ENCODE peak calls at places on chromosomes 4 and X, in four cellular contexts. Y is small intestine, R is dorsolateral prefrontal cortex, W is tibial nerve. A is an unnamed sample.

GRCh38 chrX:136752796-136753195 is 27.9 kb downstream of the ARHGEF6 start:
- DNase-seq in W (no peak), Y (no peak), R (no peak), A (no peak)

GRCh38 chr4:79445371-79445781 is 37.3 kb upstream of the GK2 start:
- DNase-seq in Y (no peak), R (no peak), W (no peak), A (no peak)

GRCh38 chr4:155676430-155676825 is 9.8 kb downstream of the GUCY1A1 start:
- DNase-seq in Y (no peak), W (no peak), R (no peak), A (no peak)

GRCh38 chrX:136872091-136872700 is 8.3 kb downstream of the RBMX start:
- DNase-seq in Y (no peak), R (no peak), W (no peak), A (no peak)

GRCh38 chr4:181597766-181598165 is 645.4 kb upstream of the TENM3 start:
- DNase-seq in R (no peak), W (no peak), Y (no peak), A (no peak)

GRCh38 chr4:75555294-75556164 is at the start of gene ODAPH:
- DNase-seq in R (no peak), W (no peak), Y (peak; percentile 18), A (no peak)

GRCh38 chrX:140762061-140762460 is 52.5 kb downstream of the LINC00632 start:
- DNase-seq in R (peak; percentile 39), W (peak; percentile 58), Y (peak; percentile 3), A (peak; percentile 6)

GRCh38 chr4:105627620-105628019 is 75.2 kb downstream of the ARHGEF38 start:
- DNase-seq in R (no peak), Y (no peak), W (no peak), A (no peak)

GRCh38 chr4:13917010-13917409 is 289.5 kb upstream of the BOD1L1 start:
- DNase-seq in Y (no peak), W (no peak), R (no peak), A (no peak)

GRCh38 chrX:136585960-136586359 is 53.9 kb downstream of the VGLL1 start:
- DNase-seq in Y (no peak), R (no peak), W (no peak), A (no peak)

GRCh38 chr4:76895619-76896018 is 2.3 kb downstream of the SOWAHB start:
- DNase-seq in Y (no peak), W (no peak), R (no peak), A (no peak)

GRCh38 chr4:76896731-76897521 is 1.0 kb downstream of the SOWAHB start:
- DNase-seq in W (no peak), R (peak; percentile 24), Y (peak; percentile 77), A (peak; percentile 44)

GRCh38 chr4:76894537-76894936 is 3.4 kb downstream of the SOWAHB start:
- DNase-seq in R (no peak), Y (no peak), W (no peak), A (no peak)

GRCh38 chr4:76897522-76898384 is at the start of gene SOWAHB:
- DNase-seq in W (no peak), R (peak; percentile 23), Y (peak; percentile 95), A (no peak)

DNA sequence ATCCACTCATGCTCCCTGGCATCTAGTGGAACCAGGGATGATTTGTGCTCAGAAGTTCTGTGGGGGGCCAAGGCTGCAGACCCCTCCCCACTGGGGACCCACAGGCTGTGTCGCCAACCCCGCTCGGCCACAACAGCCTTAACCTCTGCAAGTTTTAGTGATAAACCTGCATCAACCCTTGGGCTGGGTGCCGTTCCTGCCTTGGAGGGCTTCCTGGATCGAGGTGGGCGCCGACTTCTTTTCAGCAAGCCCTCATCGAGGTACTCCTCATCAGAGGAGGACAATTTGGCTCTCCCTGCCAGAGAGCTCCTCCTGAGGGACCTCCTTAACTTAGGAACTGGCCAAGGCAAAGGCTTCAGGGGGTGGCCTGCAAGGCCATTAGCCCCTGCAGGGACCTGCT is 1.9 kb downstream of the SOWAHB start:
- DNase-seq in R (no peak), W (no peak), Y (no peak), A (no peak)
- H3K4me3 ChIP-seq in R (peak overlapping the region; percentile 70), W (no peak overlapping the region), Y (peak overlapping the region; percentile 81), A (no peak overlapping the region)

GRCh38 chr4:26884486-26884988 is 23.9 kb downstream of the STIM2 start:
- DNase-seq in Y (peak; percentile 39), R (no peak), W (no peak), A (peak; percentile 53)

GRCh38 chr4:26891054-26891453 is 30.4 kb downstream of the STIM2 start:
- DNase-seq in W (no peak), Y (no peak), R (no peak), A (no peak)

GRCh38 chr4:26887809-26888208 is 27.2 kb downstream of the STIM2 start:
- DNase-seq in Y (no peak), R (no peak), W (no peak), A (no peak)

GRCh38 chr4:26887143-26887542 is 26.5 kb downstream of the STIM2 start:
- DNase-seq in W (no peak), R (no peak), Y (peak; percentile 67), A (peak; percentile 48)

GRCh38 chr4:26885912-26886274 is 25.3 kb downstream of the STIM2 start:
- DNase-seq in W (no peak), R (no peak), Y (peak; percentile 76), A (peak; percentile 76)
- H3K4me3 ChIP-seq in W (no peak overlapping the region), R (no peak overlapping the region), Y (no peak overlapping the region), A (peak overlapping the region; percentile 52)

GRCh38 chr4:151012376-151012775 is 2.7 kb downstream of the LRBA start:
- DNase-seq in R (no peak), W (no peak), Y (no peak), A (no peak)
- H3K4me3 ChIP-seq in R (no peak overlapping the region), W (no peak overlapping the region), Y (no peak overlapping the region), A (no peak overlapping the region)

DNA sequence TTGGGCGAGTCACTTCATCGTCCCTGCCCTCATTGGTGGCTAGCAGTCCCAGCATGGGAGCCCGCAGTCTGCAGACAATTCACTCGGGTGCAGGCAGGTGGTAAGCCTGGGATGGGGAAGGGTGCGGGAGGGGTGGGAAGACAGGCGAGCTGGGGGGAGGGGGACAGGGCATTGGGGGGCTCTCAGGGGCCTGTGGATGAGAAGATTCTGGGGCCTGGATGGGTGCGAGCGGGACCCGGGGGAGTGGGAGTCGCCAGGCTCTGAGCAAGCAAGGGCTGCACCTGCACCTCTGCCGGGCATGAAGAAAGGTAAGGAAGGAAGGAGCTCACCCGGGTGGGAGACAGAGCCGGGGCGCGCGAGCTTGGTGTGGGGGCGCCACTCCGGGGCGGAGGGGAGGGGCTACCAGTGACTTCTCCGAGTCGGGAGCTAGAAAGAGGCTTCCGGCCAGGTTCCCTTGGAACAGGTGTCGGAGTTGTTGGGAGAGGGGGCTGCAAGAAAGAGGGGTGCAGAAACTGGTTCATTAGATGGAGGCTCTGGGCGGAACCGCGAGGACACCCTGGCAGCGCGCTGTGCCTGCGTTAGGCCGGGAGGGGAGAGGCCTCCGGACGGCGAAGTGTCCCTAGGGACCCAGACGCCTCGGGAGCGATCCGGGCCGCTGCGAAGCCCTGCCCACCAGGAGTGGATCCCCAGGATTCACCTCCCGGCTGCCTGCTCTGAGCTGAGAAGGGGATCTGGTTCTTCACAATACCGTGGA is 103.4 kb upstream of the PDLIM3 start:
- DNase-seq in W (no peak), R (no peak), Y (no peak), A (no peak)
- H3K4me3 ChIP-seq in W (no peak overlapping the region), R (no peak overlapping the region), Y (no peak overlapping the region), A (no peak overlapping the region)

GRCh38 chrX:153934473-153935325 is at the start of gene NAA10:
- DNase-seq in R (peak; percentile 48), W (no peak), Y (peak; percentile 72), A (peak; percentile 52)

GRCh38 chrX:153938226-153938786 is 3.5 kb upstream of the NAA10 start:
- DNase-seq in W (no peak), R (no peak), Y (no peak), A (no peak)

GRCh38 chrX:153933751-153934472 is 925 bp downstream of the NAA10 start:
- DNase-seq in W (no peak), Y (no peak), R (no peak), A (no peak)

GRCh38 chrX:153937056-153937455 is 2.2 kb upstream of the NAA10 start:
- DNase-seq in R (no peak), W (no peak), Y (no peak), A (no peak)

DNA sequence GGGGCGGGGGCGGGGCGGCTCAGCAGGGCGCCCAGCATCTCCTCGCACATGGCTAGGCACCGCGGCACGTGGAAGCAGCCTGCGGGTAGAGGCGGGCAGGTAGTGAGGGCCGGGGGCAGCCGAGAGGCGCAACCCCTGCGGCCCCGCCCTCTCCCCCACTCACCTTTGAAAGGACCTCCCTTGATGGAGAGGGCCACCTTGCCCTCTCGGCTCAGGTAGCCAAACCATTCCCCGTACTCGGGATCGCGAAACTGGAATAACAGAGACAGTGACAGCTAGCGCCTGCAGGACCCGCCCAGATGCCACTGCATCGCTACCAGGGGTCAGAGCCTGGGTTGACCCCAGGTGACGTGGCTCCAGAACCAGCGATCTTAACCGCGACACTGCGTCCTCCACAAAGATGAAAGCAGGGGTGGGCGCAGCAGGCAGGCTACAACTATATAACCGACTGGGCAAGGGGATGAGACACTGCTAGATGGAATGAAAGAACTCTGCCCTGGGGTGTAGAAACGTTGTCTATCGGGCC is 552 bp upstream of the NAA10 start:
- DNase-seq in W (no peak), Y (no peak), R (no peak), A (no peak)
- H3K4me3 ChIP-seq in W (peak overlapping the region; percentile 47), Y (peak overlapping the region; percentile 89), R (peak overlapping the region; percentile 58), A (no peak overlapping the region)